ENCODE peak calls at places on chromosomes 11 and 22, in seven cellular contexts. One of them, this sample, is unnamed.

GRCh38 chr11:15367695-15368094 is 253.0 kb downstream of the INSC start:
- DNase-seq in adrenal gland: no peak
- DNase-seq in upper lobe of right lung: no peak
- DNase-seq in tibial nerve: no peak
- DNase-seq in AG04450: no peak
- DNase-seq in mesenchymal stem cell: no peak
- DNase-seq in pancreas: no peak
- DNase-seq in this sample: no peak

GRCh38 chr22:22787805-22788459 is 99.7 kb upstream of the IGLL5 start:
- DNase-seq in adrenal gland: peak; percentile 59
- DNase-seq in upper lobe of right lung: no peak
- DNase-seq in tibial nerve: peak; percentile 29
- DNase-seq in AG04450: no peak
- DNase-seq in mesenchymal stem cell: peak; percentile 11
- DNase-seq in pancreas: peak; percentile 31
- DNase-seq in this sample: no peak

GRCh38 chr22:29457730-29458129 is 19.3 kb downstream of the RFPL1 start:
- DNase-seq in adrenal gland: no peak
- DNase-seq in upper lobe of right lung: no peak
- DNase-seq in tibial nerve: no peak
- DNase-seq in AG04450: no peak
- DNase-seq in mesenchymal stem cell: peak; percentile 51
- DNase-seq in pancreas: no peak
- DNase-seq in this sample: no peak

GRCh38 chr11:92453055-92453454 is 228.4 kb downstream of the FAT3 start:
- DNase-seq in adrenal gland: no peak
- DNase-seq in upper lobe of right lung: no peak
- DNase-seq in tibial nerve: no peak
- DNase-seq in AG04450: peak; percentile 6
- DNase-seq in mesenchymal stem cell: peak; percentile 12
- DNase-seq in pancreas: no peak
- DNase-seq in this sample: no peak

GRCh38 chr11:57626895-57627294 is 22.8 kb downstream of the YPEL4 start:
- DNase-seq in adrenal gland: no peak
- DNase-seq in upper lobe of right lung: no peak
- DNase-seq in tibial nerve: no peak
- DNase-seq in AG04450: no peak
- DNase-seq in mesenchymal stem cell: no peak
- DNase-seq in pancreas: no peak
- DNase-seq in this sample: no peak

GRCh38 chr11:61454520-61454919 is 24.6 kb downstream of the SDHAF2 start:
- DNase-seq in adrenal gland: no peak
- DNase-seq in upper lobe of right lung: no peak
- DNase-seq in tibial nerve: no peak
- DNase-seq in AG04450: no peak
- DNase-seq in mesenchymal stem cell: no peak
- DNase-seq in pancreas: no peak
- DNase-seq in this sample: no peak

GRCh38 chr11:66844496-66845142 is 1.4 kb downstream of the RCE1 start:
- DNase-seq in adrenal gland: peak; percentile 29
- DNase-seq in upper lobe of right lung: no peak
- DNase-seq in tibial nerve: no peak
- DNase-seq in AG04450: no peak
- DNase-seq in mesenchymal stem cell: no peak
- DNase-seq in pancreas: no peak
- DNase-seq in this sample: peak; percentile 60

GRCh38 chr11:94849836-94850235 is 81.7 kb downstream of the AMOTL1 start:
- DNase-seq in adrenal gland: no peak
- DNase-seq in upper lobe of right lung: no peak
- DNase-seq in tibial nerve: peak; percentile 24
- DNase-seq in AG04450: no peak
- DNase-seq in mesenchymal stem cell: no peak
- DNase-seq in pancreas: no peak
- DNase-seq in this sample: no peak

GRCh38 chr11:20126724-20127123 is 33.6 kb downstream of the DBX1 start:
- DNase-seq in adrenal gland: no peak
- DNase-seq in upper lobe of right lung: no peak
- DNase-seq in tibial nerve: no peak
- DNase-seq in AG04450: no peak
- DNase-seq in mesenchymal stem cell: no peak
- DNase-seq in pancreas: no peak
- DNase-seq in this sample: no peak

GRCh38 chr11:20631525-20632168 is 32.2 kb downstream of the SLC6A5 start:
- DNase-seq in adrenal gland: no peak
- DNase-seq in upper lobe of right lung: no peak
- DNase-seq in tibial nerve: no peak
- DNase-seq in AG04450: no peak
- DNase-seq in mesenchymal stem cell: no peak
- DNase-seq in pancreas: no peak
- DNase-seq in this sample: no peak

GRCh38 chr11:112459001-112459400 is 198.3 kb upstream of the PLET1 start:
- DNase-seq in adrenal gland: no peak
- DNase-seq in upper lobe of right lung: no peak
- DNase-seq in tibial nerve: no peak
- DNase-seq in AG04450: no peak
- DNase-seq in mesenchymal stem cell: no peak
- DNase-seq in pancreas: no peak
- DNase-seq in this sample: no peak

GRCh38 chr22:45878051-45878764 is 98.8 kb downstream of the WNT7B start:
- DNase-seq in adrenal gland: peak; percentile 5
- DNase-seq in upper lobe of right lung: peak; percentile 59
- DNase-seq in tibial nerve: peak; percentile 7
- DNase-seq in AG04450: no peak
- DNase-seq in mesenchymal stem cell: no peak
- DNase-seq in pancreas: peak; percentile 12
- DNase-seq in this sample: peak; percentile 58
- H3K9me3 ChIP-seq in adrenal gland: no peaks in the 10 kb centered on the region
- H3K9me3 ChIP-seq in upper lobe of right lung: no peaks in the 10 kb centered on the region
- H3K9me3 ChIP-seq in tibial nerve: no peaks in the 10 kb centered on the region
- H3K9me3 ChIP-seq in AG04450: no peaks in the 10 kb centered on the region
- H3K9me3 ChIP-seq in mesenchymal stem cell: peaks cover 11% of the 10 kb centered on the region
- H3K9me3 ChIP-seq in pancreas: no peaks in the 10 kb centered on the region
- H3K9me3 ChIP-seq in this sample: no peaks in the 10 kb centered on the region

GRCh38 chr22:11598492-11599440 is 3929.2 kb upstream of the OR11H1 start:
- DNase-seq in adrenal gland: no peak
- DNase-seq in upper lobe of right lung: no peak
- DNase-seq in tibial nerve: no peak
- DNase-seq in AG04450: no peak
- DNase-seq in mesenchymal stem cell: no peak
- DNase-seq in pancreas: no peak
- DNase-seq in this sample: no peak
- H3K9me3 ChIP-seq in adrenal gland: no peaks in the 10 kb centered on the region
- H3K9me3 ChIP-seq in upper lobe of right lung: peaks cover 7% of the 10 kb centered on the region
- H3K9me3 ChIP-seq in tibial nerve: no peaks in the 10 kb centered on the region
- H3K9me3 ChIP-seq in AG04450: peaks cover 51% of the 10 kb centered on the region
- H3K9me3 ChIP-seq in mesenchymal stem cell: peaks cover 20% of the 10 kb centered on the region
- H3K9me3 ChIP-seq in pancreas: peaks cover 2% of the 10 kb centered on the region
- H3K9me3 ChIP-seq in this sample: no peaks in the 10 kb centered on the region

GRCh38 chr22:46213052-46213451 is 37.0 kb downstream of the CDPF1 start:
- DNase-seq in adrenal gland: no peak
- DNase-seq in upper lobe of right lung: no peak
- DNase-seq in tibial nerve: no peak
- DNase-seq in AG04450: no peak
- DNase-seq in mesenchymal stem cell: no peak
- DNase-seq in pancreas: no peak
- DNase-seq in this sample: no peak

GRCh38 chr22:46214616-46215015 is 35.5 kb downstream of the CDPF1 start:
- DNase-seq in adrenal gland: no peak
- DNase-seq in upper lobe of right lung: no peak
- DNase-seq in tibial nerve: no peak
- DNase-seq in AG04450: no peak
- DNase-seq in mesenchymal stem cell: no peak
- DNase-seq in pancreas: no peak
- DNase-seq in this sample: no peak

GRCh38 chr22:46212195-46212594 is 37.9 kb downstream of the CDPF1 start:
- DNase-seq in adrenal gland: no peak
- DNase-seq in upper lobe of right lung: peak; percentile 11
- DNase-seq in tibial nerve: no peak
- DNase-seq in AG04450: no peak
- DNase-seq in mesenchymal stem cell: no peak
- DNase-seq in pancreas: no peak
- DNase-seq in this sample: no peak

GRCh38 chr22:46214149-46214548 is 35.9 kb downstream of the CDPF1 start:
- DNase-seq in adrenal gland: no peak
- DNase-seq in upper lobe of right lung: peak; percentile 29
- DNase-seq in tibial nerve: no peak
- DNase-seq in AG04450: no peak
- DNase-seq in mesenchymal stem cell: no peak
- DNase-seq in pancreas: no peak
- DNase-seq in this sample: no peak

DNA sequence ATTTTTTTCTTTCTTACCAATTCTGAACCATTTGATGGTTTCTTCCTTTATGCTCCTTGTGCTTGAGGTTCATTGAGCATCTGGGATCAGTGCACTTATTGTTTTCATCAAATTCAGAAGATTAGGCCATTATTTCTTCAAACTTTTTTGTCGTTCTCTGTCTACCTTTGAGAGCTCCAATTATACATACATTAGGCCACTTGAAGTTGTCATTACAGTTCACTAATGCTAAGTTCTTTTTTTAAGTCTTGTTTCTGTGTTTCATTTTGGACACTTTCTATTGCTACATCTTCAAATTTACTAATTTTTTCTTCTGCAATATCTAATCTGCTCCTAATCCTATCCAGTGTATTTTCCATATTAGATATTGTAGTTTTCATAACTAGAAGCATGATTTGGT is 40.8 kb downstream of the CDPF1 start:
- DNase-seq in adrenal gland: no peak
- DNase-seq in upper lobe of right lung: no peak
- DNase-seq in tibial nerve: no peak
- DNase-seq in AG04450: no peak
- DNase-seq in mesenchymal stem cell: no peak
- DNase-seq in pancreas: no peak
- DNase-seq in this sample: no peak
- H3K9me3 ChIP-seq in adrenal gland: peaks cover 7% of the 10 kb centered on the region
- H3K9me3 ChIP-seq in upper lobe of right lung: no peaks in the 10 kb centered on the region
- H3K9me3 ChIP-seq in tibial nerve: no peaks in the 10 kb centered on the region
- H3K9me3 ChIP-seq in AG04450: peaks cover 17% of the 10 kb centered on the region
- H3K9me3 ChIP-seq in mesenchymal stem cell: peaks cover 29% of the 10 kb centered on the region
- H3K9me3 ChIP-seq in pancreas: no peaks in the 10 kb centered on the region
- H3K9me3 ChIP-seq in this sample: peaks cover 7% of the 10 kb centered on the region

GRCh38 chr11:114624455-114625207 is 29.0 kb upstream of the NXPE4 start:
- DNase-seq in adrenal gland: no peak
- DNase-seq in upper lobe of right lung: no peak
- DNase-seq in tibial nerve: no peak
- DNase-seq in AG04450: no peak
- DNase-seq in mesenchymal stem cell: no peak
- DNase-seq in pancreas: no peak
- DNase-seq in this sample: no peak
- H3K9me3 ChIP-seq in adrenal gland: no peaks in the 10 kb centered on the region
- H3K9me3 ChIP-seq in upper lobe of right lung: no peaks in the 10 kb centered on the region
- H3K9me3 ChIP-seq in tibial nerve: no peaks in the 10 kb centered on the region
- H3K9me3 ChIP-seq in AG04450: no peaks in the 10 kb centered on the region
- H3K9me3 ChIP-seq in mesenchymal stem cell: peaks cover 13% of the 10 kb centered on the region
- H3K9me3 ChIP-seq in pancreas: no peaks in the 10 kb centered on the region
- H3K9me3 ChIP-seq in this sample: no peaks in the 10 kb centered on the region

DNA sequence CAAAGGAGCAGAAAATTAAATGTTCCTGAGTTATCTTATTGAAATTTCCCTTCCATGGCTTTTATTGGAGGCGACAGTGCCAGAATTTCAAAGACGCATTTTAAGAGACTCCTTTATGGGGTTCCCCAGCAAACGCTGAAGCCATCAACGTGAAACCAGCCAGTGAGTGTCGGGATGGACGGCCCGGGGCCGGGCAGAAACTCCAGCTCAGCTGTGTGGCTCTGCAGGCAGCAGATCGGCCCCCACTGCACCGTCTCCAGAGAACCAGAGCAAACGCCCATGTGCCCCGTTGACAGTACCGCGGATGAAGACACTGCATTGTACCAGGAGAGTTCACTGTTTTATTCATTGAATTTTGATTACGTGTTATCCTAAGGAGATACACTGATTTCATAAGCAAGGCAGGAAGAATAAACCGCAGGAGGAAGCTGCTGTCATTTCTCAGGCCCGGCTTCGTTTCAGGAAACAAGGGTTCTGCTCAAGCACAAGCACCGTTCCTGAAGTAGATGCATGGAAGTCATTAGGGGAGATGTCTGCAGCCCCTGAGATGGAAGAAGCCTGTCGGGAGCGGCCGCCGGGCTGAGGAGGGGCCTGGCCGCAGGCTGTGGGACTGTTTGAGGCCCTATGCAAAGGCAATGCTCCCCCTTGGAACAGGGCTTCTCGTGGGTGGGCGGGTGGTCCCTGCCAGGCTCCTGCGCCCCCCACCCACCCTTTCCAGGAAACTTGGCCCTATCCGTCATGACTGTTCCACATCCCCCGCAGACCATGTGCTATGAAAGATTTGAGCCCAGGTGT is 639.7 kb downstream of the TBC1D22A start:
- DNase-seq in adrenal gland: no peak
- DNase-seq in upper lobe of right lung: peak; percentile 52
- DNase-seq in tibial nerve: no peak
- DNase-seq in AG04450: no peak
- DNase-seq in mesenchymal stem cell: no peak
- DNase-seq in pancreas: no peak
- DNase-seq in this sample: no peak
- H3K9me3 ChIP-seq in adrenal gland: no peaks in the 10 kb centered on the region
- H3K9me3 ChIP-seq in upper lobe of right lung: no peaks in the 10 kb centered on the region
- H3K9me3 ChIP-seq in tibial nerve: no peaks in the 10 kb centered on the region
- H3K9me3 ChIP-seq in AG04450: peaks cover 30% of the 10 kb centered on the region
- H3K9me3 ChIP-seq in mesenchymal stem cell: no peaks in the 10 kb centered on the region
- H3K9me3 ChIP-seq in pancreas: no peaks in the 10 kb centered on the region
- H3K9me3 ChIP-seq in this sample: no peaks in the 10 kb centered on the region

DNA sequence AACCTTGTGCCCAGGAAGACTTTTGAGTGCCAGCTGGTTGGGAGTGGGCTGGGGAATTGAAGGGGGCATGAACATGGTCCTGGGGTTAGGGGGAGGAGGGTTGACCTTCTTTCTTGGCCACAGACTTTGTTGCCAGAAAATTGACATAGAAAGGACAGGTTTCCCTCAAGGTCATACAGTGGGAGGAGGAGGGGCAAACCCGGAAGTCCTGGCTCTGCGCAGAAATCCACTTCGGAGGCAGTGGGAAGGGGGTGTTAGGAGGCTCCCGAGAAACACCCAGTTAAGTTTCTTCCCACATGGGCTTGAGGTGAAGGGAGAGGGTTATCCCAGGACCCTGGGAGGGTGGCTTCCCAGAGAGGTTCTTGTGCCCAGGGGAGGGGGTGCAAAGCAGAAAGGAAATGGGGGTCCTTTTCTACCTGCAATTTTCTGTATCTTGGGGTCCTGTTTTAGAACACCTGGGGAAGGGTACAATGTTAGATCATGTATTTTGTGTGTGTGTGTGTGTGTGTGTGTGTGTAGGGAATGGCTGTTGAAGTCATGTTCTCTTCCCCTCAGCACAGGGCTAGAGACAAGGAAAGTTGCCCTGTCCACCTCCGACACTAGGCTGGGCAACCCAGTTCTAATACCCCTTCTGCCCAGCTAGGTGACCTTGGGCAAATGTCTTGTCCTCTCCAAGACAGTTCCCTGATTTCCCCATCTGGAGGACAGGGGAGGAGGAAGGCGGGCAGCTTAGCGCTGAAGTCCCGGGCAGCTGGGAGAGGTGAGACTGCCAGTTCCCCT is 1.1 kb downstream of the PVALB start:
- DNase-seq in adrenal gland: no peak
- DNase-seq in upper lobe of right lung: no peak
- DNase-seq in tibial nerve: no peak
- DNase-seq in AG04450: no peak
- DNase-seq in mesenchymal stem cell: no peak
- DNase-seq in pancreas: no peak
- DNase-seq in this sample: no peak
- H3K9me3 ChIP-seq in adrenal gland: no peaks in the 10 kb centered on the region
- H3K9me3 ChIP-seq in upper lobe of right lung: no peaks in the 10 kb centered on the region
- H3K9me3 ChIP-seq in tibial nerve: no peaks in the 10 kb centered on the region
- H3K9me3 ChIP-seq in AG04450: no peaks in the 10 kb centered on the region
- H3K9me3 ChIP-seq in mesenchymal stem cell: no peaks in the 10 kb centered on the region
- H3K9me3 ChIP-seq in pancreas: no peaks in the 10 kb centered on the region
- H3K9me3 ChIP-seq in this sample: no peaks in the 10 kb centered on the region